ENCODE peak calls at places on chromosomes 7 and 10, in nine cellular contexts. E, T, G, L, O, N, Y, I and S are unnamed samples.

GRCh38 chr7:25860206-25860881 is 291.7 kb upstream of the NFE2L3 start:
- DNase-seq in N (no peak), G (no peak), O (no peak), I (no peak), T (no peak), Y (peak), L (no peak), E (peak), S (no peak)

GRCh38 chr7:37732253-37732652 is 48.7 kb downstream of the GPR141 start:
- DNase-seq in Y (peak), L (peak), T (peak), N (no peak), O (peak), E (peak), I (peak), G (no peak), S (peak)

GRCh38 chr7:29413511-29414178 is 150.0 kb upstream of the PRR15 start:
- DNase-seq in Y (peak), N (no peak), O (no peak), G (no peak), L (no peak), E (no peak), I (no peak), T (no peak), S (no peak)

GRCh38 chr7:103996639-103997038 is 7.2 kb upstream of the RELN start:
- DNase-seq in G (no peak), O (no peak), E (no peak), Y (no peak), I (no peak), L (no peak), N (no peak), T (no peak), S (no peak)

GRCh38 chr7:139505563-139505962 is 17.9 kb upstream of the CLEC2L start:
- DNase-seq in I (no peak), N (peak), L (peak), T (no peak), G (no peak), E (no peak), Y (peak), O (peak), S (no peak)

GRCh38 chr10:122558452-122558851 is 2.1 kb upstream of the DMBT1 start:
- DNase-seq in L (no peak), Y (peak), T (no peak), G (no peak), I (no peak), N (no peak), O (no peak), E (no peak), S (no peak)

GRCh38 chr7:37986780-37987380 is 66.4 kb downstream of the EPDR1 start:
- DNase-seq in O (no peak), E (no peak), I (no peak), L (no peak), N (no peak), Y (no peak), G (no peak), T (no peak), S (no peak)

GRCh38 chr7:134703781-134704180 is 57.1 kb downstream of the BPGM start:
- DNase-seq in Y (no peak), O (peak), T (no peak), E (peak), G (no peak), I (peak), N (peak), L (no peak), S (no peak)

GRCh38 chr10:1382711-1383110 is 326.5 kb downstream of the WDR37 start:
- DNase-seq in E (no peak), T (no peak), I (no peak), N (no peak), O (no peak), Y (no peak), G (no peak), L (no peak), S (no peak)

GRCh38 chr7:47186316-47186715 is 395.6 kb downstream of the TNS3 start:
- DNase-seq in T (no peak), E (no peak), N (no peak), G (no peak), O (no peak), Y (no peak), I (no peak), L (no peak), S (no peak)

GRCh38 chr10:92691042-92691590 is 1.4 kb downstream of the HHEX start:
- DNase-seq in G (peak), Y (no peak), I (no peak), O (no peak), N (no peak), L (no peak), E (no peak), T (no peak), S (no peak)

GRCh38 chr7:71835056-71835455 is 577.1 kb downstream of the CALN1 start:
- DNase-seq in O (no peak), E (no peak), L (no peak), T (no peak), G (no peak), Y (no peak), N (no peak), I (no peak), S (no peak)

GRCh38 chr10:70479626-70480253 is 1.2 kb downstream of the PALD1 start:
- DNase-seq in L (no peak), N (no peak), Y (no peak), T (peak), O (no peak), G (no peak), I (no peak), E (no peak), S (no peak)

GRCh38 chr7:43303740-43304241 is 191.3 kb downstream of the HECW1 start:
- DNase-seq in Y (peak), G (no peak), I (no peak), T (no peak), E (no peak), N (no peak), O (peak), L (no peak), S (no peak)

GRCh38 chr7:36029846-36030510 is 123.1 kb upstream of the EEPD1 start:
- DNase-seq in G (no peak), E (no peak), I (no peak), L (no peak), T (no peak), O (no peak), Y (peak), N (no peak), S (no peak)

GRCh38 chr10:114565066-114565465 is 93.0 kb downstream of the ABLIM1 start:
- DNase-seq in O (no peak), I (no peak), T (no peak), E (no peak), Y (peak), G (no peak), L (no peak), N (peak), S (no peak)

GRCh38 chr7:130942211-130942964 is 208.4 kb upstream of the KLF14 start:
- DNase-seq in O (peak), I (peak), T (peak), E (peak), Y (peak), G (no peak), N (no peak), L (no peak), S (no peak)

GRCh38 chr10:7423521-7423920 is 12.7 kb upstream of the SFMBT2 start:
- DNase-seq in G (no peak), I (no peak), T (no peak), N (no peak), O (no peak), L (no peak), Y (no peak), E (no peak), S (no peak)

GRCh38 chr10:95741807-95742528 is 14.0 kb upstream of the ENTPD1 start:
- DNase-seq in E (no peak), Y (no peak), O (peak), T (no peak), I (peak), N (no peak), L (no peak), G (no peak), S (peak)

GRCh38 chr10:21399392-21400015 is 126.0 kb downstream of the SKIDA1 start:
- DNase-seq in E (peak), L (no peak), N (peak), Y (peak), G (no peak), T (no peak), I (no peak), O (peak), S (no peak)

GRCh38 chr7:153193144-153193595 is 433.6 kb downstream of the ACTR3B start:
- DNase-seq in L (peak), E (no peak), T (no peak), G (no peak), N (no peak), Y (peak), I (no peak), O (no peak), S (peak)

GRCh38 chr10:118958559-118958958 is 71.0 kb upstream of the NANOS1 start:
- DNase-seq in Y (no peak), L (no peak), N (no peak), T (no peak), E (no peak), I (no peak), G (no peak), O (no peak), S (no peak)

GRCh38 chr7:2715341-2716231 is 27.6 kb downstream of the AMZ1 start:
- DNase-seq in T (no peak), G (no peak), O (no peak), Y (no peak), E (peak), L (no peak), N (peak), I (no peak), S (peak)

GRCh38 chr10:79147796-79148451 is 79.2 kb downstream of the ZMIZ1 start:
- DNase-seq in T (no peak), L (no peak), G (no peak), E (no peak), N (no peak), O (no peak), Y (no peak), I (no peak), S (no peak)

GRCh38 chr7:873367-874002 is 2.9 kb upstream of the GET4 start:
- DNase-seq in Y (peak), L (peak), G (peak), N (peak), T (peak), E (peak), I (peak), O (peak), S (peak)

GRCh38 chr10:86976362-86977056 is 8.2 kb downstream of the ADIRF start:
- DNase-seq in I (no peak), G (no peak), L (no peak), N (no peak), E (no peak), Y (no peak), O (no peak), T (no peak), S (no peak)

GRCh38 chr10:20953120-20953519 is 56.0 kb upstream of the NEBL start:
- DNase-seq in Y (peak), N (no peak), I (no peak), G (no peak), L (no peak), O (no peak), E (no peak), T (no peak), S (no peak)

GRCh38 chr7:101251871-101252659 is 7.2 kb upstream of the FIS1 start:
- DNase-seq in G (peak), T (peak), Y (peak), I (peak), L (peak), E (peak), N (peak), O (peak), S (peak)
- TF ChIP-seq CTCF in G (no peak), T (no peak), Y (no peak), I (no peak), L (no peak), E (no peak), N (no peak), O (peak), S (no peak)

GRCh38 chr10:34732926-34733325 is 82.2 kb downstream of the PARD3 start:
- DNase-seq in E (no peak), I (no peak), L (no peak), T (no peak), G (no peak), O (no peak), N (no peak), Y (peak), S (no peak)
- TF ChIP-seq CTCF in E (no peak), I (no peak), L (peak), T (no peak), G (no peak), O (peak), N (peak), Y (peak), S (peak)

DNA sequence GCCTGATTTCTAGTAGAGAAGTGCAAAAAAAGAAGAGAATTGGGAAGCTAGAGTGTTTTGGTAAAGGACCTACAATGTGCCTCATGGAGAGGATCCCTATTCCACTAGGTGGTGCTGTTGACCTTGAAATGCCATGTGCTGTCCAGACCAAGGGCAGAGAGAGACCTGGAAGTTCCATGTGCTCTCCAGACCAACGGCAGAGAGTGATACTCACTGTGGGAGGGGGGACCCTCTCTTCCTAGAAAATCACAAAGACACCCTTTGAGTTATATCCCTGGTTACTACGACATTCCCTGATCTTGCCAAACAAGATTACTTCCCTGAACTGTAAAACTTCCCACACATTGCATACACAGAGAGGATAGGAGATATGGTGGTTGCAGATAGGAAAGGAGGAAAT is 212.7 kb upstream of the ZNF804B start:
- DNase-seq in Y (peak), O (peak), I (no peak), N (no peak), L (peak), E (no peak), G (no peak), T (no peak), S (peak)
- TF ChIP-seq CTCF in Y (peak), O (peak), I (no peak), N (peak), L (peak), E (no peak), G (peak), T (no peak), S (peak)

DNA sequence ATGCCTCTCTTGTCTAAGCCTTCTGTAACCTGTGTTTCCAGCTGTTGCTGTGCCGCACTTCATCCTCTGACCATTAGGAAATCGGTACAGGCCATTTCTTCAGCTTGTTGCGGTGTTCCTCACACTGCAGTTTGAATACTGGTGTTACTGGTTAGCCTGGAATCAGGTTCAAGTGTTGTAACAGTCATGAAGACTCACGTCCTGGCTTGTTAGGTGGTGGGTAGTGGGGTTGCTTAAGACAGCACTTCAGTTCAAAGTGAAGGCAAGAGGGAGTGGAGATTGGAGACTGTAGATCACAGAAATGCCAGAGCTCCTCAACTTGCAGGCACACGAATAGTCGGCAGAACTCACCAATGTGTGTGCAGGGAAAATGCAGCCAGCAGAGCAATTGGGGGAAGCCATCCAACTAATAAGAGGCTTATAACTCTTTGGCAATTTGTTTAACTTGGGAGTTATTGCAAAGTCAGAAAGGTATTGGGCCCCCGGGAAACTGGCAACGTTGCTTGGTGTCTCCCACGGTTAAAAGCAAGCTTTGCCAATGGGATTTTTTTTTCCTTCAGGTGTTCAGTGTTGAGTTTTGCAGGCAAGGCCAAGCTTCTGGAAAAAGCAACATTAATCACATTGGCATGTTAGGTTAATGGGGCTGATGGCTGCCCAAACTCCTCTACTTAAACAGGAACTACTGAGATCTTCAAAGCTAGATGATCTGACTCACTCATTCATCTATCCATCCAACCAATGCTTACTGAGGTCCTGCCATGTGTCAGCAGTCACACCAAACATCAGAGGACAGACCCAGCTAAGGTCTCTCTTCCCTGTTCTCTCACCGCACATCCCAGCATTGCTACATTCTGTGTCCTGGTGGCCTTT is 380.9 kb downstream of the GATA3 start:
- DNase-seq in T (no peak), O (no peak), E (no peak), L (no peak), N (no peak), I (no peak), G (no peak), Y (peak), S (no peak)
- TF ChIP-seq CTCF in T (no peak), O (no peak), E (no peak), L (no peak), N (no peak), I (no peak), G (no peak), Y (peak), S (no peak)

GRCh38 chr7:54678763-54679396 is 80.1 kb downstream of the SEC61G start:
- DNase-seq in I (no peak), E (no peak), O (no peak), G (no peak), Y (peak), T (no peak), L (no peak), N (no peak), S (no peak)
- TF ChIP-seq CTCF in I (no peak), E (no peak), O (no peak), G (no peak), Y (peak), T (no peak), L (no peak), N (no peak), S (no peak)

GRCh38 chr7:74052628-74053027 is 24.7 kb downstream of the ELN start:
- DNase-seq in N (no peak), G (no peak), L (no peak), E (no peak), I (no peak), Y (no peak), O (no peak), T (no peak), S (no peak)

GRCh38 chr7:74051629-74052410 is 23.8 kb downstream of the ELN start:
- DNase-seq in T (peak), I (no peak), O (peak), G (no peak), N (no peak), E (peak), L (peak), Y (peak), S (no peak)

GRCh38 chr7:74048999-74049599 is 21.1 kb downstream of the ELN start:
- DNase-seq in O (no peak), G (no peak), L (no peak), T (no peak), Y (no peak), I (no peak), E (no peak), N (no peak), S (no peak)

GRCh38 chr7:74049997-74050798 is 22.2 kb downstream of the ELN start:
- DNase-seq in N (no peak), E (no peak), O (no peak), L (no peak), T (no peak), I (no peak), G (no peak), Y (no peak), S (no peak)

GRCh38 chr7:74051193-74051592 is 23.2 kb downstream of the ELN start:
- DNase-seq in L (no peak), O (peak), G (no peak), I (no peak), E (peak), Y (no peak), N (no peak), T (peak), S (no peak)
- TF ChIP-seq CTCF in L (no peak), O (no peak), G (no peak), I (no peak), E (no peak), Y (no peak), N (no peak), T (no peak), S (no peak)

DNA sequence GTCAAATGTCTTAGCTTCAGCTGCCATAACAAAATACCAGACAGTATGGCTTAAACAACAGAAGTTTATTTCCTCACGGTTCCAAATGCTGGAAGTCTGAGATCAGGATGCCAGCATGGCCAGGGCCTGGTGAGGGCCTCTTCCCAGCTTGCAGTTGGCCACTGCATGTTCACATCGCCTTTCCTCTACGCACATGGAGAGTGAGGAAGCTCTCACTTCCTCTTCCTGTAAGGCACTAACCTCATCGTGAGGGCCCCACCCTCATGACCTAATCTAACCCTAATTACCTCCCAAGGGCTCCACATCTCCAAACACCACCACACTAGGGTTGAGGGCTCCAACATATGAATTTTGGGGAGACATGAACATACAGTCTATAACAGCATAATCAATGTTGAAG is 14.4 kb downstream of the ZNF33B start:
- DNase-seq in G (no peak), Y (no peak), E (no peak), T (no peak), N (no peak), L (no peak), I (no peak), O (no peak), S (no peak)
- TF ChIP-seq CTCF in G (no peak), Y (no peak), E (no peak), T (no peak), N (no peak), L (no peak), I (no peak), O (no peak), S (no peak)